ENCODE peak calls at places on chromosomes 5 and 9, in nine cellular contexts. I, N, J, K, D, T, W, G and S are unnamed samples.

GRCh38 chr9:87515588-87516221 is 18.0 kb downstream of the DAPK1 start:
- DNase-seq in N (no peak), J (no peak), I (no peak), K (no peak), G (no peak), W (no peak), T (no peak), D (no peak), S (no peak)

GRCh38 chr5:172420215-172420934 is 34.0 kb downstream of the SH3PXD2B start:
- DNase-seq in W (peak), D (no peak), J (peak), I (peak), K (no peak), N (no peak), T (peak), G (no peak), S (peak)

GRCh38 chr9:133263557-133263956 is 11.4 kb downstream of the ABO start:
- DNase-seq in D (no peak), N (no peak), T (no peak), J (no peak), I (no peak), K (no peak), G (no peak), W (no peak), S (no peak)

GRCh38 chr5:155027993-155028629 is 14.6 kb downstream of the KIF4B start:
- DNase-seq in T (peak), D (no peak), J (no peak), W (no peak), N (no peak), G (no peak), K (no peak), I (peak), S (no peak)

GRCh38 chr9:27151693-27152397 is 42.8 kb downstream of the TEK start:
- DNase-seq in W (no peak), G (no peak), K (no peak), N (no peak), J (peak), T (peak), I (no peak), D (no peak), S (no peak)

GRCh38 chr9:122463828-122464632 is 13.7 kb downstream of the OR1J1 start:
- DNase-seq in K (no peak), W (peak), N (peak), G (peak), D (no peak), J (no peak), T (no peak), I (no peak), S (no peak)

GRCh38 chr9:78989031-78989658 is 582.6 kb upstream of the TLE4 start:
- DNase-seq in W (no peak), I (no peak), N (no peak), K (no peak), D (no peak), J (no peak), G (no peak), T (no peak), S (no peak)

GRCh38 chr9:131398204-131398603 is 4.3 kb downstream of the PRRC2B start:
- DNase-seq in D (peak), T (no peak), N (no peak), J (no peak), W (no peak), G (no peak), I (no peak), K (peak), S (no peak)

GRCh38 chr5:73317523-73317922 is 131.1 kb downstream of the FOXD1 start:
- DNase-seq in K (no peak), G (no peak), D (no peak), N (no peak), I (no peak), T (no peak), W (no peak), J (no peak), S (no peak)

GRCh38 chr5:672329-673139 is 20.6 kb downstream of the TPPP start:
- DNase-seq in N (peak), K (peak), G (peak), T (peak), D (peak), J (peak), W (peak), I (peak), S (peak)

GRCh38 chr5:136147632-136148031 is 15.0 kb downstream of the SMAD5 start:
- DNase-seq in G (no peak), K (no peak), I (no peak), T (no peak), J (no peak), W (no peak), D (no peak), N (no peak), S (no peak)

GRCh38 chr5:145509336-145510150 is 325.6 kb downstream of the PRELID2 start:
- DNase-seq in J (peak), W (no peak), I (no peak), K (no peak), T (peak), D (no peak), G (no peak), N (no peak), S (no peak)